ENCODE peak calls at places on chromosomes 11 and 22, in seven cellular contexts. M, Q, G, I, E, P and R are unnamed samples.

GRCh38 chr22:40491990-40492631 is 121.7 kb downstream of the SGSM3 start:
- DNase-seq in M (no peak), Q (no peak), G (no peak), I (no peak), E (no peak), P (peak; percentile 50), R (no peak)

GRCh38 chr11:95659088-95659487 is 130.5 kb downstream of the FAM76B start:
- DNase-seq in M (no peak), Q (no peak), G (no peak), I (no peak), E (no peak), P (peak; percentile 33), R (no peak)

GRCh38 chr11:73019448-73019847 is 122.7 kb downstream of the FCHSD2 start:
- DNase-seq in M (no peak), Q (no peak), G (no peak), I (no peak), E (no peak), P (no peak), R (no peak)

GRCh38 chr11:66346476-66347424 is 679 bp downstream of the B4GAT1 start:
- DNase-seq in M (no peak), Q (peak; percentile 46), G (no peak), I (no peak), E (no peak), P (no peak), R (peak; percentile 21)

GRCh38 chr11:61777234-61778090 is 14.9 kb downstream of the TMEM258 start:
- DNase-seq in M (peak; percentile 55), Q (peak; percentile 65), G (peak; percentile 71), I (no peak), E (no peak), P (no peak), R (no peak)

GRCh38 chr11:117839234-117839882 is 14.8 kb upstream of the FXYD2 start:
- DNase-seq in M (no peak), Q (no peak), G (peak; percentile 51), I (no peak), E (no peak), P (no peak), R (no peak)

GRCh38 chr22:45452565-45453449 is 39.3 kb downstream of the RIBC2 start:
- DNase-seq in M (no peak), Q (no peak), G (peak; percentile 44), I (no peak), E (no peak), P (no peak), R (no peak)

GRCh38 chr11:57752954-57753353 is 1.3 kb upstream of the BTBD18 start:
- DNase-seq in M (no peak), Q (no peak), G (no peak), I (no peak), E (no peak), P (no peak), R (no peak)

GRCh38 chr22:36541831-36542391 is 12.9 kb upstream of the EIF3D start:
- DNase-seq in M (no peak), Q (no peak), G (no peak), I (peak; percentile 95), E (no peak), P (peak; percentile 96), R (peak; percentile 81)